ENCODE peak calls at places on chromosomes 16 and 17, in four cellular contexts. Q is suprapubic skin, A is stomach, L is upper lobe of left lung. O is an unnamed sample. For H3K36me3, the result is how much of the 10 kb centered on the place peaks cover.

GRCh38 chr16:85851034-85851780 is 47.8 kb upstream of the IRF8 start:
- DNase-seq in Q (peak), A (no peak), L (no peak), O (no peak)

GRCh38 chr16:11412175-11412904 is 67.1 kb downstream of the RMI2 start:
- DNase-seq in Q (no peak), A (no peak), L (no peak), O (no peak)

GRCh38 chr17:54015734-54016133 is 193.0 kb downstream of the KIF2B start:
- DNase-seq in Q (no peak), A (no peak), L (no peak), O (no peak)

GRCh38 chr17:82740906-82741759 is 5.7 kb downstream of the FN3K start:
- DNase-seq in Q (no peak), A (no peak), L (no peak), O (no peak)

GRCh38 chr17:71224824-71225575 is 895.8 kb upstream of the SOX9 start:
- DNase-seq in Q (no peak), A (no peak), L (no peak), O (no peak)

GRCh38 chr17:4708436-4708835 is 2.0 kb upstream of the ARRB2 start:
- DNase-seq in Q (no peak), A (no peak), L (no peak), O (no peak)

GRCh38 chr17:41008811-41009210 is at the start of gene KRTAP3-1:
- DNase-seq in Q (no peak), A (no peak), L (no peak), O (peak)

GRCh38 chr16:66976746-66977145 is 11.6 kb upstream of the CES4A start:
- DNase-seq in Q (no peak), A (no peak), L (no peak), O (no peak)

GRCh38 chr16:28110479-28110878 is 47.0 kb upstream of the GSG1L start:
- DNase-seq in Q (no peak), A (peak), L (peak), O (no peak)

GRCh38 chr17:68346448-68346847 is 55.2 kb downstream of the ARSG start:
- DNase-seq in Q (no peak), A (peak), L (peak), O (no peak)

GRCh38 chr16:7506363-7506762 is 173.7 kb downstream of the RBFOX1 start:
- DNase-seq in Q (no peak), A (no peak), L (no peak), O (no peak)

GRCh38 chr16:6105115-6105514 is 1007.5 kb upstream of the EEF2KMT start:
- DNase-seq in Q (no peak), A (no peak), L (no peak), O (no peak)

GRCh38 chr17:30393491-30393890 is 14.8 kb downstream of the CPD start:
- DNase-seq in Q (no peak), A (no peak), L (no peak), O (no peak)

GRCh38 chr16:51994597-51994996 is 552.3 kb downstream of the TOX3 start:
- DNase-seq in Q (no peak), A (peak), L (peak), O (no peak)

GRCh38 chr17:45584092-45585036 is 93.8 kb upstream of the PLEKHM1 start:
- DNase-seq in Q (peak), A (peak), L (peak), O (peak)

GRCh38 chr16:28984619-28985135 is at the start of gene LAT:
- DNase-seq in Q (no peak), A (peak), L (peak), O (no peak)

GRCh38 chr17:40922239-40922638 is 15.2 kb downstream of the KRT23 start:
- DNase-seq in Q (no peak), A (peak), L (peak), O (no peak)

GRCh38 chr17:6523330-6523729 is 33.0 kb downstream of the PITPNM3 start:
- DNase-seq in Q (peak), A (no peak), L (peak), O (no peak)

GRCh38 chr17:61650749-61651148 is 59.7 kb upstream of the NACA2 start:
- DNase-seq in Q (no peak), A (no peak), L (no peak), O (no peak)

GRCh38 chr16:48538746-48539484 is 71.1 kb downstream of the N4BP1 start:
- DNase-seq in Q (no peak), A (no peak), L (no peak), O (no peak)

GRCh38 chr17:43528988-43529814 is 16.9 kb downstream of the ETV4 start:
- DNase-seq in Q (no peak), A (no peak), L (no peak), O (no peak)

GRCh38 chr17:43531955-43532354 is 14.2 kb downstream of the ETV4 start:
- DNase-seq in Q (no peak), A (no peak), L (no peak), O (no peak)

GRCh38 chr17:43529977-43530302 is 16.2 kb downstream of the ETV4 start:
- DNase-seq in Q (no peak), A (no peak), L (no peak), O (no peak)

GRCh38 chr17:43531082-43531378 is 15.1 kb downstream of the ETV4 start:
- DNase-seq in Q (no peak), A (no peak), L (no peak), O (no peak)

DNA sequence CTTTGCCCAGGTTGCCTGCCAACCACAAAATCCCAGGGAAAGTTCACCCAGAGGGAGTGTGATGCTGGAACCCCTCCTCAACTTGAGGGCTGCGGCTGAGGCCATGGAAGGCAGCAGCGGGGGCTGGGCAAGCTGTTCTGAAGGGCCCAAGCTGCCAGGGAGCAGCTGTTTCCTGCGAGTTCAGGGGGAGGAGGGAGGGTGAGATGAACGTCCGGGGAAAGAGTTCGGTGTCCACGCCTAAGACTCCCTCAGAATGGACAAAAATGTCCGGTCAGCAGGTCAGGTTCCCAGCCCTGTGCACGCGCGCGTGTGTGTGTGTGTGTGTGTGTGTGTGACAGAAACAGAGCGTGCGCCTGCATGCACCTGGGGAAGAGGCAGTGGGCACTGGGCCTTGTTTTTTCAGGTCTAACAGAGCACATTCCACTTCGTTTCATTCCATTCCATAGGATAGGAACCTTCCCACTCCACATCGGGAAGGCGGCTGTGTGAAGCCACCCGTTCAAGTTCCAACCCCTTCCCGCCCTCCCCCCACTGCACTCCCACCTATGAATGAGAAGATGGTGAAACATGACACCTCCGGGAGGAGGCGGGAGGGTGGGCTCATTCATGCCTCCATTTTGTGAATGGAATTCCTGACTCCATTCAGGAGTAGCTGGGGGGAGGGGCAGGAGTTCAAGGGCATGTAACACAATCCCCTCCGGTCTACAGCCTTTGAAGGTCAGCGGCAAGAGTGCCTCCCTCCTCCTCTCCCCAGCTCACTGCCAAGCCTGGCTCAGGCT is 15.6 kb downstream of the ETV4 start:
- DNase-seq in Q (no peak), A (peak), L (peak), O (no peak)
- TF ChIP-seq EP300 in Q (no peak), A (no peak), L (no peak), O (no peak)

GRCh38 chr16:88421871-88422433 is 31.1 kb upstream of the ZFPM1 start:
- DNase-seq in Q (no peak), A (no peak), L (no peak), O (no peak)

GRCh38 chr16:88421301-88421700 is 31.8 kb upstream of the ZFPM1 start:
- DNase-seq in Q (no peak), A (no peak), L (no peak), O (no peak)

GRCh38 chr16:88424536-88425230 is 28.4 kb upstream of the ZFPM1 start:
- DNase-seq in Q (no peak), A (no peak), L (no peak), O (no peak)

GRCh38 chr16:88423448-88423850 is 29.6 kb upstream of the ZFPM1 start:
- DNase-seq in Q (no peak), A (no peak), L (no peak), O (no peak)

GRCh38 chr16:88422733-88423447 is 30.2 kb upstream of the ZFPM1 start:
- DNase-seq in Q (no peak), A (no peak), L (no peak), O (no peak)
- H3K4me3 ChIP-seq in Q (no peak), A (no peak), L (no peak), O (no peak)

GRCh38 chr16:23400387-23400930 is 52.5 kb downstream of the COG7 start:
- DNase-seq in Q (no peak), A (no peak), L (no peak), O (no peak)
- H3K36me3 ChIP-seq in Q (half or more), A (half or more), L (half or more), O (under half)

GRCh38 chr16:53097190-53097589 is 42.4 kb downstream of the CHD9 start:
- DNase-seq in Q (no peak), A (no peak), L (no peak), O (no peak)
- TF ChIP-seq EP300 in Q (no peak), A (no peak), L (no peak), O (no peak)

GRCh38 chr16:22007509-22008214 is at the start of gene MOSMO:
- DNase-seq in Q (peak), A (peak), L (peak), O (no peak)

GRCh38 chr16:22007159-22007508 is 777 bp upstream of the MOSMO start:
- DNase-seq in Q (no peak), A (no peak), L (no peak), O (no peak)

GRCh38 chr16:22008215-22009142 is 568 bp downstream of the MOSMO start:
- DNase-seq in Q (no peak), A (no peak), L (no peak), O (no peak)

GRCh38 chr16:22005746-22006145 is 2.2 kb upstream of the MOSMO start:
- DNase-seq in Q (no peak), A (no peak), L (no peak), O (no peak)

DNA sequence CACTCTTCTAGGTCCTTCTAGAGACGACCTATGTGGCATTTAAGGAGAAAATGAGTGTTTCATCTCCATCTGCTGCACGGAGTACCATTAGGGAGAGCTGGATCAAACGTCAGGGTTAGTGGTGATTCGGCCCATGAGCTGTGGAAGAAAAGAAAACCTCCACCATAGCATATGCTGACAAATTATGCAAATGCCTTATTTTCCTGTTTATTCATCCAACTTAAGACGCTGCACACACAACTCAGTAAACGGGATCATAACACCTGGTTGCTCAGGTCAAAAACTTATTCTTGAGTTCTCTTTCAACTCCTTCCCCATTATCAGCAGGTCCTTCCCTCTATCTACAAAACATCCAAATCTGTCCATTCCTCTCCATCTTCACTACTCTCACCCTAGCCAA is 1.3 kb upstream of the MOSMO start:
- DNase-seq in Q (no peak), A (no peak), L (no peak), O (no peak)
- H3K4me3 ChIP-seq in Q (no peak), A (peak), L (no peak), O (no peak)

O was measured in esophagus muscularis mucosa.